ENCODE peak calls at places on chromosomes 5 and 9, in five cellular contexts. One of them, this sample, is unnamed.

GRCh38 chr9:119026120-119026519 is 343.1 kb downstream of the BRINP1 start:
- DNase-seq in NCI-H1417: no peak
- DNase-seq in iPS-NIHi11: no peak
- DNase-seq in anterior cingulate cortex: peak
- DNase-seq in C1 segment of cervical spinal cord: no peak
- DNase-seq in this sample: peak

GRCh38 chr9:35844628-35845301 is 15.7 kb downstream of the TMEM8B start:
- DNase-seq in NCI-H1417: no peak
- DNase-seq in iPS-NIHi11: no peak
- DNase-seq in anterior cingulate cortex: no peak
- DNase-seq in C1 segment of cervical spinal cord: no peak
- DNase-seq in this sample: peak

GRCh38 chr9:136996361-136997281 is at the start of gene CLIC3:
- DNase-seq in NCI-H1417: peak
- DNase-seq in iPS-NIHi11: peak
- DNase-seq in anterior cingulate cortex: no peak
- DNase-seq in C1 segment of cervical spinal cord: no peak
- DNase-seq in this sample: no peak

GRCh38 chr9:120783611-120784047 is 9.6 kb downstream of the FBXW2 start:
- DNase-seq in NCI-H1417: no peak
- DNase-seq in iPS-NIHi11: no peak
- DNase-seq in anterior cingulate cortex: no peak
- DNase-seq in C1 segment of cervical spinal cord: no peak
- DNase-seq in this sample: no peak

GRCh38 chr9:95383198-95383673 is 65.7 kb upstream of the FANCC start:
- DNase-seq in NCI-H1417: no peak
- DNase-seq in iPS-NIHi11: no peak
- DNase-seq in anterior cingulate cortex: no peak
- DNase-seq in C1 segment of cervical spinal cord: no peak
- DNase-seq in this sample: no peak

GRCh38 chr5:33639478-33639877 is 198.7 kb downstream of the TARS1 start:
- DNase-seq in NCI-H1417: no peak
- DNase-seq in iPS-NIHi11: no peak
- DNase-seq in anterior cingulate cortex: no peak
- DNase-seq in C1 segment of cervical spinal cord: no peak
- DNase-seq in this sample: no peak

GRCh38 chr9:115921301-115921700 is 232.3 kb upstream of the PAPPA start:
- DNase-seq in NCI-H1417: no peak
- DNase-seq in iPS-NIHi11: no peak
- DNase-seq in anterior cingulate cortex: no peak
- DNase-seq in C1 segment of cervical spinal cord: no peak
- DNase-seq in this sample: no peak

GRCh38 chr5:136036293-136036911 is 7.6 kb downstream of the TGFBI start:
- DNase-seq in NCI-H1417: no peak
- DNase-seq in iPS-NIHi11: no peak
- DNase-seq in anterior cingulate cortex: no peak
- DNase-seq in C1 segment of cervical spinal cord: no peak
- DNase-seq in this sample: no peak

GRCh38 chr5:160047362-160047761 is 38.4 kb downstream of the TTC1 start:
- DNase-seq in NCI-H1417: no peak
- DNase-seq in iPS-NIHi11: no peak
- DNase-seq in anterior cingulate cortex: no peak
- DNase-seq in C1 segment of cervical spinal cord: no peak
- DNase-seq in this sample: no peak

GRCh38 chr5:156394642-156395393 is 67.9 kb downstream of the SGCD start:
- DNase-seq in NCI-H1417: no peak
- DNase-seq in iPS-NIHi11: no peak
- DNase-seq in anterior cingulate cortex: peak
- DNase-seq in C1 segment of cervical spinal cord: no peak
- DNase-seq in this sample: peak

GRCh38 chr5:90954951-90955635 is 396.5 kb downstream of the ADGRV1 start:
- DNase-seq in NCI-H1417: no peak
- DNase-seq in iPS-NIHi11: no peak
- DNase-seq in anterior cingulate cortex: no peak
- DNase-seq in C1 segment of cervical spinal cord: no peak
- DNase-seq in this sample: no peak

GRCh38 chr5:169190860-169191259 is 110.1 kb downstream of the SLIT3 start:
- DNase-seq in NCI-H1417: no peak
- DNase-seq in iPS-NIHi11: no peak
- DNase-seq in anterior cingulate cortex: no peak
- DNase-seq in C1 segment of cervical spinal cord: no peak
- DNase-seq in this sample: peak

GRCh38 chr5:9781882-9782281 is 151.7 kb upstream of the TAS2R1 start:
- DNase-seq in NCI-H1417: no peak
- DNase-seq in iPS-NIHi11: no peak
- DNase-seq in anterior cingulate cortex: no peak
- DNase-seq in C1 segment of cervical spinal cord: no peak
- DNase-seq in this sample: no peak

GRCh38 chr9:99181621-99182020 is 40.1 kb downstream of the ALG2 start:
- DNase-seq in NCI-H1417: no peak
- DNase-seq in iPS-NIHi11: no peak
- DNase-seq in anterior cingulate cortex: no peak
- DNase-seq in C1 segment of cervical spinal cord: no peak
- DNase-seq in this sample: no peak

GRCh38 chr9:89153618-89154017 is 25.0 kb downstream of the SHC3 start:
- DNase-seq in NCI-H1417: no peak
- DNase-seq in iPS-NIHi11: no peak
- DNase-seq in anterior cingulate cortex: no peak
- DNase-seq in C1 segment of cervical spinal cord: no peak
- DNase-seq in this sample: peak

GRCh38 chr9:71506821-71507220 is 261.5 kb downstream of the CEMIP2 start:
- DNase-seq in NCI-H1417: no peak
- DNase-seq in iPS-NIHi11: no peak
- DNase-seq in anterior cingulate cortex: no peak
- DNase-seq in C1 segment of cervical spinal cord: no peak
- DNase-seq in this sample: no peak

GRCh38 chr9:93288891-93289883 is 105.2 kb downstream of the WNK2 start:
- DNase-seq in NCI-H1417: no peak
- DNase-seq in iPS-NIHi11: peak
- DNase-seq in anterior cingulate cortex: no peak
- DNase-seq in C1 segment of cervical spinal cord: no peak
- DNase-seq in this sample: no peak

GRCh38 chr9:114448706-114449105 is 56.6 kb downstream of the WHRN start:
- DNase-seq in NCI-H1417: peak
- DNase-seq in iPS-NIHi11: no peak
- DNase-seq in anterior cingulate cortex: no peak
- DNase-seq in C1 segment of cervical spinal cord: no peak
- DNase-seq in this sample: no peak

GRCh38 chr5:142446960-142447279 is 122.1 kb upstream of the SPRY4 start:
- DNase-seq in NCI-H1417: no peak
- DNase-seq in iPS-NIHi11: no peak
- DNase-seq in anterior cingulate cortex: no peak
- DNase-seq in C1 segment of cervical spinal cord: no peak
- DNase-seq in this sample: no peak

GRCh38 chr5:41264019-41264418 is 50.7 kb upstream of the C6 start:
- DNase-seq in NCI-H1417: no peak
- DNase-seq in iPS-NIHi11: no peak
- DNase-seq in anterior cingulate cortex: no peak
- DNase-seq in C1 segment of cervical spinal cord: no peak
- DNase-seq in this sample: no peak

GRCh38 chr5:118791986-118792734 is 196.2 kb downstream of the DTWD2 start:
- DNase-seq in NCI-H1417: peak
- DNase-seq in iPS-NIHi11: peak
- DNase-seq in anterior cingulate cortex: peak
- DNase-seq in C1 segment of cervical spinal cord: no peak
- DNase-seq in this sample: peak

GRCh38 chr9:21995652-21996275 is 1.2 kb downstream of the CDKN2B-AS1 start:
- DNase-seq in NCI-H1417: no peak
- DNase-seq in iPS-NIHi11: peak
- DNase-seq in anterior cingulate cortex: no peak
- DNase-seq in C1 segment of cervical spinal cord: no peak
- DNase-seq in this sample: peak

GRCh38 chr9:89442501-89442978 is 55.4 kb downstream of the SEMA4D start:
- DNase-seq in NCI-H1417: no peak
- DNase-seq in iPS-NIHi11: no peak
- DNase-seq in anterior cingulate cortex: no peak
- DNase-seq in C1 segment of cervical spinal cord: no peak
- DNase-seq in this sample: no peak

GRCh38 chr9:98075332-98075805 is 18.8 kb downstream of the NANS start:
- DNase-seq in NCI-H1417: no peak
- DNase-seq in iPS-NIHi11: no peak
- DNase-seq in anterior cingulate cortex: no peak
- DNase-seq in C1 segment of cervical spinal cord: no peak
- DNase-seq in this sample: peak

GRCh38 chr5:14167211-14167845 is 24.2 kb downstream of the TRIO start:
- DNase-seq in NCI-H1417: peak
- DNase-seq in iPS-NIHi11: no peak
- DNase-seq in anterior cingulate cortex: no peak
- DNase-seq in C1 segment of cervical spinal cord: no peak
- DNase-seq in this sample: peak

This sample was measured in adrenal gland.